ENCODE peak calls at places on chromosome 20, in six cellular contexts. One of them, this sample, is unnamed. For H3K4me1, the result is how much of the 10 kb centered on the place peaks cover.

GRCh38 chr20:57586943-57587277 is 26.0 kb downstream of the PCK1 start:
- DNase-seq in lower lobe of right lung: no peak
- DNase-seq in left lung: no peak
- DNase-seq in tibial artery: no peak
- DNase-seq in testis: no peak
- DNase-seq in left ventricle myocardium inferior: no peak
- DNase-seq in this sample: no peak

GRCh38 chr20:57399587-57400261 is 8.5 kb downstream of the RBM38 start:
- DNase-seq in lower lobe of right lung: peak
- DNase-seq in left lung: no peak
- DNase-seq in tibial artery: no peak
- DNase-seq in testis: peak
- DNase-seq in left ventricle myocardium inferior: no peak
- DNase-seq in this sample: no peak

GRCh38 chr20:7379206-7379605 is 561.1 kb downstream of the HAO1 start:
- DNase-seq in lower lobe of right lung: no peak
- DNase-seq in left lung: no peak
- DNase-seq in tibial artery: no peak
- DNase-seq in testis: no peak
- DNase-seq in left ventricle myocardium inferior: no peak
- DNase-seq in this sample: no peak

GRCh38 chr20:51542033-51542893 is at the start of gene NFATC2:
- DNase-seq in lower lobe of right lung: peak
- DNase-seq in left lung: peak
- DNase-seq in tibial artery: no peak
- DNase-seq in testis: peak
- DNase-seq in left ventricle myocardium inferior: peak
- DNase-seq in this sample: peak

GRCh38 chr20:2386516-2387179 is 5.9 kb downstream of the TGM6 start:
- DNase-seq in lower lobe of right lung: no peak
- DNase-seq in left lung: no peak
- DNase-seq in tibial artery: no peak
- DNase-seq in testis: no peak
- DNase-seq in left ventricle myocardium inferior: no peak
- DNase-seq in this sample: no peak

GRCh38 chr20:24699321-24700165 is 230.1 kb downstream of the SYNDIG1 start:
- DNase-seq in lower lobe of right lung: no peak
- DNase-seq in left lung: no peak
- DNase-seq in tibial artery: no peak
- DNase-seq in testis: no peak
- DNase-seq in left ventricle myocardium inferior: no peak
- DNase-seq in this sample: no peak

GRCh38 chr20:61797200-61797599 is 268.5 kb downstream of the TAF4 start:
- DNase-seq in lower lobe of right lung: peak
- DNase-seq in left lung: no peak
- DNase-seq in tibial artery: no peak
- DNase-seq in testis: no peak
- DNase-seq in left ventricle myocardium inferior: no peak
- DNase-seq in this sample: no peak

GRCh38 chr20:3813758-3814581 is 6.4 kb upstream of the AP5S1 start:
- DNase-seq in lower lobe of right lung: peak
- DNase-seq in left lung: no peak
- DNase-seq in tibial artery: no peak
- DNase-seq in testis: no peak
- DNase-seq in left ventricle myocardium inferior: no peak
- DNase-seq in this sample: no peak

GRCh38 chr20:1524004-1524403 is 32.8 kb upstream of the SIRPB2 start:
- DNase-seq in lower lobe of right lung: no peak
- DNase-seq in left lung: no peak
- DNase-seq in tibial artery: no peak
- DNase-seq in testis: no peak
- DNase-seq in left ventricle myocardium inferior: no peak
- DNase-seq in this sample: no peak

GRCh38 chr20:13226367-13226766 is 5.3 kb downstream of the ISM1 start:
- DNase-seq in lower lobe of right lung: no peak
- DNase-seq in left lung: no peak
- DNase-seq in tibial artery: no peak
- DNase-seq in testis: no peak
- DNase-seq in left ventricle myocardium inferior: no peak
- DNase-seq in this sample: no peak

GRCh38 chr20:40160151-40160550 is 528.9 kb downstream of the MAFB start:
- DNase-seq in lower lobe of right lung: peak
- DNase-seq in left lung: peak
- DNase-seq in tibial artery: peak
- DNase-seq in testis: peak
- DNase-seq in left ventricle myocardium inferior: peak
- DNase-seq in this sample: no peak

GRCh38 chr20:48986899-48987298 is 59.2 kb upstream of the CSE1L start:
- DNase-seq in lower lobe of right lung: no peak
- DNase-seq in left lung: no peak
- DNase-seq in tibial artery: no peak
- DNase-seq in testis: no peak
- DNase-seq in left ventricle myocardium inferior: no peak
- DNase-seq in this sample: no peak

GRCh38 chr20:39822667-39823066 is 860.5 kb downstream of the DHX35 start:
- DNase-seq in lower lobe of right lung: no peak
- DNase-seq in left lung: no peak
- DNase-seq in tibial artery: no peak
- DNase-seq in testis: no peak
- DNase-seq in left ventricle myocardium inferior: no peak
- DNase-seq in this sample: no peak

GRCh38 chr20:645318-646106 is 7.5 kb downstream of the SRXN1 start:
- DNase-seq in lower lobe of right lung: peak
- DNase-seq in left lung: peak
- DNase-seq in tibial artery: no peak
- DNase-seq in testis: peak
- DNase-seq in left ventricle myocardium inferior: peak
- DNase-seq in this sample: peak

GRCh38 chr20:54601831-54602515 is 126.6 kb downstream of the DOK5 start:
- DNase-seq in lower lobe of right lung: no peak
- DNase-seq in left lung: no peak
- DNase-seq in tibial artery: no peak
- DNase-seq in testis: no peak
- DNase-seq in left ventricle myocardium inferior: no peak
- DNase-seq in this sample: no peak

GRCh38 chr20:3082955-3083952 is 1.3 kb downstream of the AVP start:
- DNase-seq in lower lobe of right lung: no peak
- DNase-seq in left lung: no peak
- DNase-seq in tibial artery: no peak
- DNase-seq in testis: no peak
- DNase-seq in left ventricle myocardium inferior: no peak
- DNase-seq in this sample: no peak

GRCh38 chr20:11454966-11455799 is 462.5 kb upstream of the BTBD3 start:
- DNase-seq in lower lobe of right lung: no peak
- DNase-seq in left lung: no peak
- DNase-seq in tibial artery: no peak
- DNase-seq in testis: no peak
- DNase-seq in left ventricle myocardium inferior: no peak
- DNase-seq in this sample: no peak

GRCh38 chr20:7924692-7925091 is 15.6 kb downstream of the HAO1 start:
- DNase-seq in lower lobe of right lung: no peak
- DNase-seq in left lung: no peak
- DNase-seq in tibial artery: no peak
- DNase-seq in testis: no peak
- DNase-seq in left ventricle myocardium inferior: no peak
- DNase-seq in this sample: no peak

GRCh38 chr20:4504814-4505213 is 216.9 kb upstream of the PRND start:
- DNase-seq in lower lobe of right lung: no peak
- DNase-seq in left lung: no peak
- DNase-seq in tibial artery: no peak
- DNase-seq in testis: no peak
- DNase-seq in left ventricle myocardium inferior: no peak
- DNase-seq in this sample: no peak

GRCh38 chr20:57094171-57094891 is 172.1 kb downstream of the BMP7 start:
- DNase-seq in lower lobe of right lung: peak
- DNase-seq in left lung: no peak
- DNase-seq in tibial artery: no peak
- DNase-seq in testis: no peak
- DNase-seq in left ventricle myocardium inferior: no peak
- DNase-seq in this sample: no peak

GRCh38 chr20:47332381-47333206 is 23.9 kb downstream of the ZMYND8 start:
- DNase-seq in lower lobe of right lung: no peak
- DNase-seq in left lung: no peak
- DNase-seq in tibial artery: no peak
- DNase-seq in testis: no peak
- DNase-seq in left ventricle myocardium inferior: no peak
- DNase-seq in this sample: no peak

GRCh38 chr20:38186788-38187221 is 21.7 kb upstream of the TGM2 start:
- DNase-seq in lower lobe of right lung: no peak
- DNase-seq in left lung: no peak
- DNase-seq in tibial artery: no peak
- DNase-seq in testis: no peak
- DNase-seq in left ventricle myocardium inferior: no peak
- DNase-seq in this sample: no peak

GRCh38 chr20:43473058-43473704 is 15.5 kb downstream of the SRSF6 start:
- DNase-seq in lower lobe of right lung: no peak
- DNase-seq in left lung: no peak
- DNase-seq in tibial artery: no peak
- DNase-seq in testis: no peak
- DNase-seq in left ventricle myocardium inferior: no peak
- DNase-seq in this sample: no peak
- TF ChIP-seq CTCF in lower lobe of right lung: no peak
- TF ChIP-seq CTCF in left lung: no peak
- TF ChIP-seq CTCF in tibial artery: no peak
- TF ChIP-seq CTCF in testis: no peak
- TF ChIP-seq CTCF in left ventricle myocardium inferior: no peak
- TF ChIP-seq CTCF in this sample: no peak

DNA sequence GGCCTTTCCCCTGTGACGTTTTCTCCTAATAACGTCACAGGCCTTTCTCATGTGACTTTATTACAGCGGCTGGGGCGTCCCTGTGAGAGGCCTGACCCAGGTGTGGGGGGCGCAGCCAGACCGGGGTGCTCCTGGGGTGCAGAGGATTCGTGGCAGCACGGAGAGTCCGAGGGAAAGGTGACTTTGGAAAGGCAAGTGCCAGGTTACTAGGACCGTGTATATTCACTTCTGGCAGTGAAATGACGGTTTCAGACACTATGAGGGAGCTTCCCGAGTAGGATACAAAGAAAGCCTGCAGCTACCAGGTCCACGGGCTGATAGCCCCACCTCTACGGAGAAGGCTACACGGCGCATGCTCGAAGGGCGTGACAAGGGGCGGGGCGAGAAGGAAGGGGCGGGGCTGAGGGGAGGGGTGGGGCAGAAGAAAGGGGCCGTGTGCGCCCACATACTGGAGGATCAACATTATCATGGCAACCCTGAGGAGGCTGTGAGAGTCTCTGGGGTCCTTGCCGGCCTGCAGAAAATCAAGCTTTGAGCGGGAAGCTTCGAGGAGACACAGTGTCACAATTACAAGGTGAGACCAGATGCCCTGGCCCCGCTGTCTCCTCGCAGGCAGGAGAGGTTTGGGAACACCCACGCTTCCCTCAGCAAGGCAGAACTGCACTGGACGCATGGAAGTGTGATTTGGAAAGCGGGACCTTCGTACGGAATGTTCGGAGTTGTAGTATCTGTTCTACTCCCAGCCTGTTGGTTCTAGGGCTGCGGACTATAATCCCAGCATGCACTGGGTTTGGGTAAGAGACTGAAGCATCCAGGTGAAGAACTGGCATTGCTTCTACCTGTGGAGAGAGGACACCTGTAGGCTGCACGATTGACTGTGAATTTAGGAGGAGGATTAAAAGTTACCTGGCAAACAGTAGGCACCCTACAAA is 54.4 kb upstream of the ZNF337 start:
- DNase-seq in lower lobe of right lung: peak
- DNase-seq in left lung: peak
- DNase-seq in tibial artery: no peak
- DNase-seq in testis: peak
- DNase-seq in left ventricle myocardium inferior: peak
- DNase-seq in this sample: no peak
- H3K4me1 ChIP-seq in lower lobe of right lung: under half
- H3K4me1 ChIP-seq in left lung: under half
- H3K4me1 ChIP-seq in tibial artery: under half
- H3K4me1 ChIP-seq in testis: under half
- H3K4me1 ChIP-seq in left ventricle myocardium inferior: under half
- H3K4me1 ChIP-seq in this sample: under half

DNA sequence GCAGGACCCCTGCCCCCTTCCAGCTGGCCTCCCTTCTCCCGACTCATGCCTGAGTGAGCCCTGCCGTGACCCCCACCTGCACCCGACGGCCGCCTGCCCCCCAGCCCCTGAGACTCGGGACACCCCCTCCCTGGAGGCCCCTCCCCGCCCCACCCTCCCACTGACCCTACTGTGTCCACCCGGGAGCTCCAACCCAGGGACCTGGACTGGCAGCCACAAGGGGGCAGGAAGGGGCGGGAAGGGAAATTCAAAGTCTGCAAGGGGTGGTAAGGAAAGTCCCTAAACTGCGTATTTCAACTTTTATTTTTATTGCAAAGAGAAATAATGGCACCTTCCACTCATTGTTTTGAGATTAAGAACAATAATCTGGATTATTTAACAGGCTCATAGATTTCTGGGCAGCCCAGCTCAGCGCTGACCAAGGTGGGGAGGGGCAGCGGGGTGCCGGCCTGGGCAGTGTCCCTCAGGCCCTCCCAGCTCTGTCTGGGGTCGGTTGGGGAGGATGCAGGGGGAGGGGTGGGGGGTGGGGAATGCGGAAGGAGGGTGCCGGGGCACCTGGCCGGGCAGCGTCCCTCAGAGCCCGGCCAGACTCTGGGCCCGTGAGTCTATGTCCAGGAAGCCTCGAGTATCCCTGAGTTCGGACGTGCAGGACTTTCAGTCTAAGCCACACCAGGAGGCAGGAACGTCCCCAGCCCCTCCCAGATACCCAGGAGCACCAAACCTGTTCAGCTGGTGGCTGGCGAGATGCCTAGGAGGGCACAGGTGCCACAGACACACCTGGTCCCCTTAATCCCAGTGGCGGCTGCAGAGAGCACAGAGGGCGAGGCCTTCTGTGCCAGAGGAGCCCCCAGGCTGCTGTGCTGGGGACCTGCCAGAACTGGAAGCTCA is 1.3 kb upstream of the PTK6 start:
- DNase-seq in lower lobe of right lung: peak
- DNase-seq in left lung: peak
- DNase-seq in tibial artery: no peak
- DNase-seq in testis: no peak
- DNase-seq in left ventricle myocardium inferior: no peak
- DNase-seq in this sample: no peak
- TF ChIP-seq CTCF in lower lobe of right lung: peak
- TF ChIP-seq CTCF in left lung: no peak
- TF ChIP-seq CTCF in tibial artery: no peak
- TF ChIP-seq CTCF in testis: no peak
- TF ChIP-seq CTCF in left ventricle myocardium inferior: peak
- TF ChIP-seq CTCF in this sample: no peak

GRCh38 chr20:36835025-36835424 is 40.9 kb upstream of the TLDC2 start:
- DNase-seq in lower lobe of right lung: no peak
- DNase-seq in left lung: no peak
- DNase-seq in tibial artery: no peak
- DNase-seq in testis: no peak
- DNase-seq in left ventricle myocardium inferior: no peak
- DNase-seq in this sample: no peak

GRCh38 chr20:36832791-36833190 is 43.1 kb upstream of the TLDC2 start:
- DNase-seq in lower lobe of right lung: no peak
- DNase-seq in left lung: no peak
- DNase-seq in tibial artery: no peak
- DNase-seq in testis: no peak
- DNase-seq in left ventricle myocardium inferior: no peak
- DNase-seq in this sample: no peak

GRCh38 chr20:36827541-36828279 is 48.2 kb upstream of the TLDC2 start:
- DNase-seq in lower lobe of right lung: no peak
- DNase-seq in left lung: no peak
- DNase-seq in tibial artery: no peak
- DNase-seq in testis: peak
- DNase-seq in left ventricle myocardium inferior: peak
- DNase-seq in this sample: no peak

GRCh38 chr20:36833275-36834020 is 42.5 kb upstream of the TLDC2 start:
- DNase-seq in lower lobe of right lung: no peak
- DNase-seq in left lung: no peak
- DNase-seq in tibial artery: no peak
- DNase-seq in testis: peak
- DNase-seq in left ventricle myocardium inferior: no peak
- DNase-seq in this sample: no peak

GRCh38 chr20:36830791-36831691 is 44.9 kb upstream of the TLDC2 start:
- DNase-seq in lower lobe of right lung: peak
- DNase-seq in left lung: no peak
- DNase-seq in tibial artery: peak
- DNase-seq in testis: no peak
- DNase-seq in left ventricle myocardium inferior: peak
- DNase-seq in this sample: peak
- H3K4me1 ChIP-seq in lower lobe of right lung: half or more
- H3K4me1 ChIP-seq in left lung: half or more
- H3K4me1 ChIP-seq in tibial artery: half or more
- H3K4me1 ChIP-seq in testis: half or more
- H3K4me1 ChIP-seq in left ventricle myocardium inferior: half or more
- H3K4me1 ChIP-seq in this sample: under half